ENCODE peak calls at places on chromosomes 3 and 15, in nine cellular contexts. Y, R, H, Q, P, C, U, M and O are unnamed samples.

GRCh38 chr15:31333820-31334219 is 7.2 kb downstream of the KLF13 start:
- DNase-seq in Y (no peak), R (no peak), H (no peak), Q (no peak), P (no peak), C (no peak), U (no peak), M (no peak), O (no peak)

GRCh38 chr3:44669760-44670159 is 21.2 kb downstream of the ZNF35 start:
- DNase-seq in Y (no peak), R (no peak), H (no peak), Q (no peak), P (no peak), C (no peak), U (no peak), M (no peak), O (no peak)

GRCh38 chr15:101560722-101561583 is 71.4 kb upstream of the PCSK6 start:
- DNase-seq in Y (no peak), R (no peak), H (no peak), Q (no peak), P (no peak), C (no peak), U (no peak), M (no peak), O (no peak)

GRCh38 chr15:100186960-100187359 is 154.8 kb downstream of the ADAMTS17 start:
- DNase-seq in Y (no peak), R (no peak), H (no peak), Q (no peak), P (no peak), C (no peak), U (no peak), M (no peak), O (no peak)

GRCh38 chr15:90519688-90520087 is 10.0 kb upstream of the CRTC3 start:
- DNase-seq in Y (no peak), R (peak; percentile 68), H (no peak), Q (no peak), P (no peak), C (no peak), U (peak; percentile 84), M (no peak), O (peak; percentile 27)

GRCh38 chr3:32326791-32327190 is 64.9 kb upstream of the CMTM7 start:
- DNase-seq in Y (no peak), R (no peak), H (no peak), Q (no peak), P (no peak), C (no peak), U (no peak), M (no peak), O (no peak)

GRCh38 chr3:50028336-50028735 is 60.4 kb upstream of the RBM5 start:
- DNase-seq in Y (no peak), R (peak; percentile 58), H (no peak), Q (no peak), P (no peak), C (no peak), U (peak; percentile 66), M (no peak), O (no peak)

GRCh38 chr15:86743283-86743903 is 663.7 kb downstream of the AGBL1 start:
- DNase-seq in Y (no peak), R (no peak), H (peak; percentile 39), Q (peak; percentile 18), P (peak; percentile 68), C (no peak), U (no peak), M (peak; percentile 36), O (peak; percentile 0)

GRCh38 chr3:10753964-10754363 is 62.1 kb upstream of the SLC6A11 start:
- DNase-seq in Y (no peak), R (peak; percentile 36), H (peak; percentile 17), Q (no peak), P (no peak), C (no peak), U (peak; percentile 32), M (no peak), O (peak; percentile 43)

GRCh38 chr3:74463515-74463914 is 150.9 kb downstream of the CNTN3 start:
- DNase-seq in Y (no peak), R (no peak), H (no peak), Q (no peak), P (no peak), C (no peak), U (no peak), M (no peak), O (no peak)

GRCh38 chr3:14364580-14365292 is 37.7 kb upstream of the SLC6A6 start:
- DNase-seq in Y (no peak), R (no peak), H (no peak), Q (no peak), P (no peak), C (no peak), U (no peak), M (peak; percentile 56), O (no peak)

GRCh38 chr15:30956216-30956803 is 35.1 kb downstream of the MTMR10 start:
- DNase-seq in Y (no peak), R (no peak), H (no peak), Q (no peak), P (peak; percentile 45), C (no peak), U (peak; percentile 22), M (no peak), O (no peak)

GRCh38 chr3:192812736-192813383 is 85.5 kb upstream of the FGF12 start:
- DNase-seq in Y (no peak), R (peak; percentile 79), H (peak; percentile 34), Q (peak; percentile 70), P (peak; percentile 61), C (no peak), U (peak; percentile 70), M (no peak), O (no peak)

GRCh38 chr3:119700269-119700919 is 2.4 kb upstream of the CFAP91 start:
- DNase-seq in Y (no peak), R (peak; percentile 46), H (peak; percentile 73), Q (no peak), P (peak; percentile 69), C (no peak), U (peak; percentile 57), M (no peak), O (no peak)
- TF ChIP-seq POLR2A in Y (no peak), R (no peak), H (no peak), Q (no peak), P (no peak), C (no peak), U (no peak), M (no peak), O (no peak)

GRCh38 chr3:197750396-197750831 is 731 bp downstream of the FYTTD1 start:
- DNase-seq in Y (peak; percentile 48), R (peak; percentile 76), H (peak; percentile 70), Q (peak; percentile 53), P (peak; percentile 55), C (no peak), U (peak; percentile 69), M (peak; percentile 72), O (peak; percentile 52)
- TF ChIP-seq POLR2A in Y (no peak), R (no peak), H (no peak), Q (no peak), P (no peak), C (peak; percentile 27), U (peak; percentile 62), M (no peak), O (no peak)

GRCh38 chr3:185253645-185254410 is at the start of gene EHHADH:
- DNase-seq in Y (peak; percentile 49), R (peak; percentile 70), H (peak; percentile 85), Q (peak; percentile 32), P (peak; percentile 61), C (peak; percentile 76), U (peak; percentile 44), M (peak; percentile 83), O (peak; percentile 62)
- TF ChIP-seq POLR2A in Y (no peak), R (peak; percentile 90), H (peak; percentile 76), Q (no peak), P (peak; percentile 78), C (no peak), U (peak; percentile 39), M (no peak), O (peak; percentile 66)

DNA sequence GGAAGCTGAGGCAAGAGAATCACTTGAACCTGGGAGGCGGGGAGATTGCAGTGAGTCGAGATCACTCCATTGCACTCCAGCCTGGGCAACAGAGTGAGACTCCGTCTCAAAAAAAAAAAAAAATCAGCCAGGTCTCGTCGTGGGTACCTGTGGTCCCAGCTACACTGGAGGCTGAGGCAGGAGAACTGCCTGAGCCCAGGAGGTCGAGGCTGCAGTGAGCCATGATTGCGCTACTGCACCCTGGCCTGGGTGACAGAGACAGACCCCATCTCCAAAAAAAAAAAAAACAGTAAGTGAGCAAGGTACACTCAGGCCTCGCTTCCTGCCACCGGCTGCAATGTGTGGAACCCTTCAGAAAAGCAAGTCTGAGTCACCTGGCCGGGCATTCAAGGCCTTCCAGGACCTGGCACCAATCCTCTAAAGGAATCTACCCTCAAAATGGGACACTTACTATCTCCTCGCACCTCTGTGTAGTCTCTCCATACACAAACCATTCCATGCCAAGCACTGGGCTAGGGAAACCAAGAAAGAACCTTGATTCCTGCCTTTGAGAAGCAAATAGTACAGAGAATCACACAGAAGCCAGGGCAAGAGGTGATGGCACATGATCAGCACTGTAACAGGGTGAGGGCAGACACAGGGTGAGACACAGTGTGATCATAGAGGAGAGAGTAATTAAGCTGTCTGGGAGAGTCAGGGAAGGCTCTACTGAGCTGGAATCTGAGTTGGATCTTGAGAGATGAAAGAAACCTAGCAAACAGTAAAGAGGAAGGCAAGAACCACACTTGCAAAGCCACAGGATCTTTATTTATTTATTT is 9.7 kb downstream of the SCAMP2 start:
- DNase-seq in Y (no peak), R (no peak), H (no peak), Q (no peak), P (no peak), C (no peak), U (peak; percentile 31), M (no peak), O (peak; percentile 35)
- TF ChIP-seq POLR2A in Y (no peak), R (no peak), H (no peak), Q (no peak), P (no peak), C (no peak), U (no peak), M (no peak), O (no peak)

GRCh38 chr3:186509423-186509822 is 34.8 kb downstream of the CRYGS start:
- DNase-seq in Y (no peak), R (no peak), H (no peak), Q (no peak), P (no peak), C (no peak), U (no peak), M (no peak), O (no peak)

GRCh38 chr3:186510374-186511079 is 33.7 kb downstream of the CRYGS start:
- DNase-seq in Y (no peak), R (no peak), H (no peak), Q (no peak), P (no peak), C (no peak), U (no peak), M (no peak), O (no peak)

GRCh38 chr3:186511245-186511644 is 32.9 kb downstream of the CRYGS start:
- DNase-seq in Y (no peak), R (no peak), H (no peak), Q (no peak), P (no peak), C (no peak), U (no peak), M (no peak), O (no peak)

GRCh38 chr3:186512570-186513302 is 31.4 kb downstream of the CRYGS start:
- DNase-seq in Y (no peak), R (no peak), H (no peak), Q (no peak), P (no peak), C (no peak), U (no peak), M (no peak), O (no peak)

DNA sequence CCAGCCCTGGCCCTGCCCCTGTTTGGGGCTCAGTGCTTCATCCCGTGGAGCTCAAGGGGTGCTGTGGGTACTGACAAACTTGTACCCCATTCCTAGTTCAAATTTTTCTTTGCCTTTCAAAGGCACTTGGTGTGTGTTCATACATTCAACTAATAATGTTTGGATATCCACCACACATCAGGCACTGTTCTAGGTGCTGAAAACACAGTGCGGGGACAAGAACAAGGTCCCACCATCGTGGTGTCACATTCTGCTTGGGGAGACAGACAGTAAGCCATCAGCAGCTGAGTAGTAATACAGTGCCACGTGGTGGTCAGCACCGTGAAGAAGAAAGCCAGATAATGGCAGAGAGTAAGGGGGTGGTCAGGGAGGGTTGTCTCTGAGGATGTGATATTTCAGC is 32.5 kb downstream of the CRYGS start:
- DNase-seq in Y (no peak), R (no peak), H (no peak), Q (no peak), P (no peak), C (no peak), U (no peak), M (no peak), O (no peak)
- TF ChIP-seq POLR2A in Y (no peak), R (no peak), H (no peak), Q (no peak), P (no peak), C (no peak), U (no peak), M (no peak), O (no peak)